ENCODE peak calls at places on chromosomes 7 and 10, in six cellular contexts. U, P, S, C, E and O are unnamed samples.

GRCh38 chr10:114316744-114317143 is 77.7 kb downstream of the VWA2 start:
- DNase-seq in S (no peak), E (no peak), U (no peak), C (no peak), P (no peak), O (no peak)

GRCh38 chr7:20488850-20489249 is 126.6 kb upstream of the ABCB5 start:
- DNase-seq in P (no peak), U (no peak), E (no peak), C (no peak), S (no peak), O (no peak)

GRCh38 chr10:8137272-8137680 is 82.8 kb downstream of the GATA3 start:
- DNase-seq in P (no peak), U (no peak), C (no peak), S (no peak), E (peak), O (no peak)

GRCh38 chr10:121818599-121818998 is 109.2 kb downstream of the ATE1 start:
- DNase-seq in S (no peak), C (no peak), U (no peak), P (no peak), E (no peak), O (no peak)

GRCh38 chr10:11881477-11882417 is 58.6 kb downstream of the PROSER2 start:
- DNase-seq in C (no peak), U (no peak), P (no peak), E (no peak), S (no peak), O (no peak)

GRCh38 chr7:152633504-152633903 is 42.4 kb downstream of the XRCC2 start:
- DNase-seq in C (no peak), P (no peak), U (no peak), S (no peak), E (no peak), O (no peak)

GRCh38 chr10:17201165-17202013 is at the start of gene TRDMT1:
- DNase-seq in U (peak), E (peak), S (peak), P (peak), C (peak), O (peak)

GRCh38 chr10:89086801-89087513 is 96.4 kb downstream of the FAS start:
- DNase-seq in P (peak), S (no peak), C (peak), E (no peak), U (no peak), O (no peak)

GRCh38 chr10:104447331-104447730 is 93.7 kb downstream of the CFAP58 start:
- DNase-seq in S (no peak), C (peak), U (no peak), P (no peak), E (no peak), O (no peak)

GRCh38 chr10:31836569-31837406 is 91.8 kb downstream of the ARHGAP12 start:
- DNase-seq in E (no peak), P (no peak), S (no peak), U (peak), C (peak), O (no peak)

GRCh38 chr10:113558336-113558735 is 5.5 kb downstream of the HABP2 start:
- DNase-seq in S (no peak), C (no peak), E (no peak), U (no peak), P (no peak), O (no peak)

GRCh38 chr10:112766636-112767035 is 183.4 kb upstream of the TCF7L2 start:
- DNase-seq in C (no peak), P (no peak), E (no peak), U (no peak), S (no peak), O (no peak)

GRCh38 chr7:39507866-39508551 is 58.2 kb upstream of the YAE1 start:
- DNase-seq in E (no peak), U (peak), C (peak), P (no peak), S (no peak), O (no peak)

GRCh38 chr10:73908853-73909611 is 1.9 kb upstream of the PLAU start:
- DNase-seq in P (peak), S (no peak), C (peak), E (no peak), U (peak), O (no peak)

GRCh38 chr7:134533288-134533771 is 6.0 kb downstream of the AKR1B10 start:
- DNase-seq in P (peak), U (no peak), E (no peak), C (peak), S (no peak), O (no peak)

GRCh38 chr10:114313866-114314265 is 74.8 kb downstream of the VWA2 start:
- DNase-seq in P (no peak), C (no peak), E (no peak), U (no peak), S (no peak), O (no peak)